ENCODE peak calls at places on chromosome 17, in seven cellular contexts. One of them, this sample, is unnamed.

GRCh38 chr17:29149431-29150064 is 30.6 kb downstream of the MYO18A start:
- DNase-seq in fibroblast of lung: no peak
- DNase-seq in CD8-positive, alpha-beta T cell: no peak
- DNase-seq in nephron progenitor cell: no peak
- DNase-seq in tibial artery: peak
- DNase-seq in RWPE2: no peak
- DNase-seq in AG04450: no peak
- DNase-seq in this sample: no peak

GRCh38 chr17:376936-377863 is 24.6 kb upstream of the RPH3AL start:
- DNase-seq in nephron progenitor cell: no peak
- DNase-seq in fibroblast of lung: no peak
- DNase-seq in RWPE2: peak
- DNase-seq in CD8-positive, alpha-beta T cell: no peak
- DNase-seq in tibial artery: peak
- DNase-seq in AG04450: no peak
- DNase-seq in this sample: no peak

GRCh38 chr17:47742319-47743181 is 9.5 kb downstream of the TBX21 start:
- DNase-seq in tibial artery: no peak
- DNase-seq in RWPE2: no peak
- DNase-seq in CD8-positive, alpha-beta T cell: no peak
- DNase-seq in nephron progenitor cell: peak
- DNase-seq in AG04450: no peak
- DNase-seq in fibroblast of lung: no peak
- DNase-seq in this sample: peak

GRCh38 chr17:49226771-49227435 is 3.7 kb downstream of the PHOSPHO1 start:
- DNase-seq in nephron progenitor cell: no peak
- DNase-seq in RWPE2: no peak
- DNase-seq in AG04450: no peak
- DNase-seq in CD8-positive, alpha-beta T cell: no peak
- DNase-seq in fibroblast of lung: no peak
- DNase-seq in tibial artery: no peak
- DNase-seq in this sample: no peak

GRCh38 chr17:67515490-67516088 is 138.5 kb downstream of the PITPNC1 start:
- DNase-seq in fibroblast of lung: no peak
- DNase-seq in AG04450: no peak
- DNase-seq in nephron progenitor cell: no peak
- DNase-seq in RWPE2: no peak
- DNase-seq in tibial artery: no peak
- DNase-seq in CD8-positive, alpha-beta T cell: no peak
- DNase-seq in this sample: no peak

GRCh38 chr17:21061158-21061835 is 18.5 kb upstream of the USP22 start:
- DNase-seq in nephron progenitor cell: no peak
- DNase-seq in RWPE2: no peak
- DNase-seq in AG04450: no peak
- DNase-seq in fibroblast of lung: no peak
- DNase-seq in CD8-positive, alpha-beta T cell: no peak
- DNase-seq in tibial artery: no peak
- DNase-seq in this sample: no peak

GRCh38 chr17:19409509-19409908 is 1.5 kb upstream of the RNF112 start:
- DNase-seq in tibial artery: no peak
- DNase-seq in RWPE2: no peak
- DNase-seq in CD8-positive, alpha-beta T cell: no peak
- DNase-seq in fibroblast of lung: no peak
- DNase-seq in nephron progenitor cell: no peak
- DNase-seq in AG04450: peak
- DNase-seq in this sample: no peak

GRCh38 chr17:45121055-45121454 is 11.3 kb downstream of the PLCD3 start:
- DNase-seq in CD8-positive, alpha-beta T cell: no peak
- DNase-seq in nephron progenitor cell: no peak
- DNase-seq in AG04450: no peak
- DNase-seq in RWPE2: no peak
- DNase-seq in tibial artery: no peak
- DNase-seq in fibroblast of lung: no peak
- DNase-seq in this sample: no peak

GRCh38 chr17:60163108-60163784 is 13.5 kb downstream of the CA4 start:
- DNase-seq in RWPE2: no peak
- DNase-seq in AG04450: no peak
- DNase-seq in tibial artery: no peak
- DNase-seq in CD8-positive, alpha-beta T cell: no peak
- DNase-seq in nephron progenitor cell: no peak
- DNase-seq in fibroblast of lung: no peak
- DNase-seq in this sample: no peak

GRCh38 chr17:16013943-16014407 is 14.4 kb downstream of the TTC19 start:
- DNase-seq in nephron progenitor cell: no peak
- DNase-seq in AG04450: peak
- DNase-seq in RWPE2: no peak
- DNase-seq in tibial artery: no peak
- DNase-seq in CD8-positive, alpha-beta T cell: no peak
- DNase-seq in fibroblast of lung: peak
- DNase-seq in this sample: no peak

GRCh38 chr17:41982026-41982989 is 15.7 kb downstream of the CNP start:
- DNase-seq in nephron progenitor cell: no peak
- DNase-seq in RWPE2: no peak
- DNase-seq in tibial artery: no peak
- DNase-seq in AG04450: no peak
- DNase-seq in CD8-positive, alpha-beta T cell: no peak
- DNase-seq in fibroblast of lung: no peak
- DNase-seq in this sample: no peak

GRCh38 chr17:82242977-82243647 is 14.3 kb downstream of the SLC16A3 start:
- DNase-seq in AG04450: peak
- DNase-seq in nephron progenitor cell: no peak
- DNase-seq in fibroblast of lung: peak
- DNase-seq in CD8-positive, alpha-beta T cell: no peak
- DNase-seq in RWPE2: peak
- DNase-seq in tibial artery: peak
- DNase-seq in this sample: no peak

GRCh38 chr17:82245144-82246039 is 16.6 kb downstream of the SLC16A3 start:
- DNase-seq in CD8-positive, alpha-beta T cell: no peak
- DNase-seq in nephron progenitor cell: no peak
- DNase-seq in tibial artery: no peak
- DNase-seq in RWPE2: peak
- DNase-seq in fibroblast of lung: no peak
- DNase-seq in AG04450: no peak
- DNase-seq in this sample: no peak

GRCh38 chr17:82246040-82246364 is 17.2 kb downstream of the SLC16A3 start:
- DNase-seq in fibroblast of lung: no peak
- DNase-seq in tibial artery: no peak
- DNase-seq in nephron progenitor cell: no peak
- DNase-seq in CD8-positive, alpha-beta T cell: no peak
- DNase-seq in RWPE2: no peak
- DNase-seq in AG04450: no peak
- DNase-seq in this sample: no peak

GRCh38 chr17:82243648-82244412 is 15.0 kb downstream of the SLC16A3 start:
- DNase-seq in RWPE2: no peak
- DNase-seq in fibroblast of lung: no peak
- DNase-seq in nephron progenitor cell: no peak
- DNase-seq in AG04450: no peak
- DNase-seq in tibial artery: no peak
- DNase-seq in CD8-positive, alpha-beta T cell: no peak
- DNase-seq in this sample: no peak

GRCh38 chr17:82244413-82245140 is 15.7 kb downstream of the SLC16A3 start:
- DNase-seq in RWPE2: peak
- DNase-seq in nephron progenitor cell: no peak
- DNase-seq in CD8-positive, alpha-beta T cell: no peak
- DNase-seq in AG04450: no peak
- DNase-seq in fibroblast of lung: peak
- DNase-seq in tibial artery: no peak
- DNase-seq in this sample: no peak
- TF ChIP-seq CTCF in RWPE2: peak
- TF ChIP-seq CTCF in nephron progenitor cell: peak
- TF ChIP-seq CTCF in CD8-positive, alpha-beta T cell: peak
- TF ChIP-seq CTCF in AG04450: peak
- TF ChIP-seq CTCF in fibroblast of lung: peak
- TF ChIP-seq CTCF in tibial artery: peak
- TF ChIP-seq CTCF in this sample: peak

DNA sequence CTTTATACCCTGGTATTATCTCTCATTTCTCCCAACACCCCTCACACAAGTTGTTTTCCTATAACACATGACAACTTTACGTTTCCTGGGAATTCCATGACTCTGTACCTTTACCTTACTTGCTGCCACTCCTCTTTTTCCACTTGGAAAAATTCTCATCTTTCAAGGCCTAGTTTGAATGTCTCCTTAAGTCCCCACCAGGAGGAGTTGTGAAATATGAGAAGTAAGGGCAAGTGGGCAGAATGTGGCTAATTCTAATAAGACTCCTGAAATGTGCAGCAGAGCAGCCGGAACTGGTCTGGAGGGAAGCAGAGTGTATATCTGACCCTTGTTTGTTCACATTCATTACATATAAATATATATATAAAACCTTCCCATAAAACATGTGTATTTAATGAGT is 39.7 kb downstream of the BRCA1 start:
- DNase-seq in fibroblast of lung: peak
- DNase-seq in RWPE2: no peak
- DNase-seq in tibial artery: no peak
- DNase-seq in AG04450: no peak
- DNase-seq in CD8-positive, alpha-beta T cell: no peak
- DNase-seq in nephron progenitor cell: no peak
- DNase-seq in this sample: no peak
- TF ChIP-seq CTCF in fibroblast of lung: no peak
- TF ChIP-seq CTCF in RWPE2: no peak
- TF ChIP-seq CTCF in tibial artery: no peak
- TF ChIP-seq CTCF in AG04450: peak
- TF ChIP-seq CTCF in CD8-positive, alpha-beta T cell: no peak
- TF ChIP-seq CTCF in nephron progenitor cell: no peak
- TF ChIP-seq CTCF in this sample: no peak

DNA sequence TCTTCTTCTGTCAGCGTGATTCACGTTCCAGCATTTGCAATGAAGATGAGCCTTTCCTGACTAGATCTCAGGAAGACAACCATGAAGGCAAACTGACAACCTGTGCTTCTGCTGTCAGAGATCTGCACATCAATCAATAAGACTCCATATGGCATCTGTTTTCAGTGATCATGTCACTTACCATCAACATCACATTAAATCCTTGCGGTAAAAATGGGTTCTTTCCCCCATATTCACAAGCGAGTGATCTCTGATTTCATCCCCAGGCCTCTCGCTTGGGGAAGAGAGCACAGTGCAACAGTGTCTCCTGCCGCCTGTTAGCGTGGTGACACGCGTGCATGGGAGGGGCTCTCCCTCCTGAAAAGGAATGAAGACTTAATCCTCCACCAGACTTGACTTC is 11.1 kb downstream of the NACA2 start:
- DNase-seq in tibial artery: no peak
- DNase-seq in CD8-positive, alpha-beta T cell: no peak
- DNase-seq in nephron progenitor cell: peak
- DNase-seq in AG04450: no peak
- DNase-seq in RWPE2: no peak
- DNase-seq in fibroblast of lung: peak
- DNase-seq in this sample: no peak
- TF ChIP-seq CTCF in tibial artery: no peak
- TF ChIP-seq CTCF in CD8-positive, alpha-beta T cell: no peak
- TF ChIP-seq CTCF in nephron progenitor cell: no peak
- TF ChIP-seq CTCF in AG04450: no peak
- TF ChIP-seq CTCF in RWPE2: no peak
- TF ChIP-seq CTCF in fibroblast of lung: peak
- TF ChIP-seq CTCF in this sample: no peak

GRCh38 chr17:37518816-37519215 is 29.1 kb downstream of the DUSP14 start:
- DNase-seq in CD8-positive, alpha-beta T cell: no peak
- DNase-seq in AG04450: no peak
- DNase-seq in tibial artery: no peak
- DNase-seq in nephron progenitor cell: no peak
- DNase-seq in fibroblast of lung: peak
- DNase-seq in RWPE2: no peak
- DNase-seq in this sample: no peak
- TF ChIP-seq CTCF in CD8-positive, alpha-beta T cell: no peak
- TF ChIP-seq CTCF in AG04450: no peak
- TF ChIP-seq CTCF in tibial artery: no peak
- TF ChIP-seq CTCF in nephron progenitor cell: no peak
- TF ChIP-seq CTCF in fibroblast of lung: no peak
- TF ChIP-seq CTCF in RWPE2: peak
- TF ChIP-seq CTCF in this sample: no peak

DNA sequence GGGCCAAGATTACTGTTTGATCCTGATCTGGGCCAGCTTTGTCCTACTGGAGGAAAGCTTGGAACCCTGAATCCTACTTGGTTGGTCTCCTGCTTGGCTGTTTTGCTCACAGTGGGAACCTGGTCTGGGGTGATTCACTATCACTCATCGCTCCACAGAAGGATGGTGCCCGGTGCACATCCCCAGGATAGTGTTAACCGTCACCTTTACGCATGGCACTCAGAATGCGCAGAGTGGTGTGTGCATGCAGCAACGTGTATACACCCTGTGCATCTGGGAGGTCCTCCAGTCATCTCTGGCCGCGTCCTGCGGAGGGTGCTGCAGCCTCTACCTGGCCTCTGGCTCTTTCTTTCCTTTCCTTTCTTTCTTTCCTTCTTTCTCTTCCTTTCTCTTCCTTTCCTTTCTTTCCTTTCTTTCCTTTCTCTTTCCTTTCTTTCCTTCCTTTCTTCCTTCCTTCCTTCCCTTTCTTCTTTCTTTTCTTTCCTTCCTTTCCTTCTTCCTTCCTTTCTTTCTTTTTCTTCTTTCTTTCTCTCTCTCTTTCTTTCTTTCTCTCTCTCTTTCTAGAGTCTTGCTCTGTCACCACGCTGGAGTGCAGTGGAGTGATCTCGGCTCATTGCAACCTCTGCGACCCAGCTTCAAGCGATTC is 13.1 kb downstream of the SOCS3 start:
- DNase-seq in tibial artery: no peak
- DNase-seq in nephron progenitor cell: no peak
- DNase-seq in RWPE2: no peak
- DNase-seq in CD8-positive, alpha-beta T cell: no peak
- DNase-seq in AG04450: no peak
- DNase-seq in fibroblast of lung: no peak
- DNase-seq in this sample: no peak
- TF ChIP-seq CTCF in tibial artery: no peak
- TF ChIP-seq CTCF in nephron progenitor cell: no peak
- TF ChIP-seq CTCF in RWPE2: no peak
- TF ChIP-seq CTCF in CD8-positive, alpha-beta T cell: no peak
- TF ChIP-seq CTCF in AG04450: no peak
- TF ChIP-seq CTCF in fibroblast of lung: no peak
- TF ChIP-seq CTCF in this sample: no peak

DNA sequence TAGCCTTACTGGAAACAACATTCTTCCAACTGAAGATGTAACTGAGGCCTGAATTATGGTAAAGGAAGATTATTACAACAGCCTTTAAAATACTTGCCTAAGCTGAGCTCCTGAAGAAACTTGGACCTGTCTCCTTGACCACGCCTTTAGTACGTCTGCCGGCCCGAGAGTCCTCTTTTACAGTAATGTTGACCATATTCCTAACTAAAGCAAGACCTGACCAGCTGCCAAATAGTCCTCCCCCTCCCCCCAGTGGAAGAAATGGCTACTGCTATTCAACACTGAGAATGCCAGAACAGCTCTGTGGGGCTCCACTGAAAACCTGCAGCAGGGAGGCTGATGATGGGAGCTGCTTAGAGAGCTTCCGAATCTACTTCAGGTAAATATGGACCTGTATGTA is 12.6 kb upstream of the FOXJ1 start:
- DNase-seq in RWPE2: no peak
- DNase-seq in nephron progenitor cell: no peak
- DNase-seq in CD8-positive, alpha-beta T cell: no peak
- DNase-seq in AG04450: no peak
- DNase-seq in fibroblast of lung: peak
- DNase-seq in tibial artery: peak
- DNase-seq in this sample: no peak
- TF ChIP-seq CTCF in RWPE2: no peak
- TF ChIP-seq CTCF in nephron progenitor cell: no peak
- TF ChIP-seq CTCF in CD8-positive, alpha-beta T cell: no peak
- TF ChIP-seq CTCF in AG04450: peak
- TF ChIP-seq CTCF in fibroblast of lung: peak
- TF ChIP-seq CTCF in tibial artery: no peak
- TF ChIP-seq CTCF in this sample: peak